ENCODE peak calls at places on chromosome 16, in six cellular contexts. Z, K, X, H, U and A are unnamed samples.

GRCh38 chr16:27995378-27995777 is 68.1 kb downstream of the GSG1L start:
- DNase-seq in Z (peak), K (no peak), X (no peak), H (no peak), U (no peak), A (no peak)

GRCh38 chr16:57388359-57389086 is 16.0 kb upstream of the CCL17 start:
- DNase-seq in Z (no peak), K (no peak), X (no peak), H (no peak), U (no peak), A (no peak)

GRCh38 chr16:87644596-87644995 is 42.3 kb downstream of the JPH3 start:
- DNase-seq in Z (no peak), K (no peak), X (no peak), H (no peak), U (no peak), A (no peak)

GRCh38 chr16:75238132-75238852 is 13.1 kb downstream of the BCAR1 start:
- DNase-seq in Z (no peak), K (peak), X (peak), H (peak), U (peak), A (peak)

GRCh38 chr16:20084624-20085226 is 11.0 kb upstream of the GPR139 start:
- DNase-seq in Z (peak), K (no peak), X (no peak), H (no peak), U (no peak), A (no peak)

GRCh38 chr16:70478912-70479341 is 24.5 kb downstream of the FCSK start:
- DNase-seq in Z (no peak), K (no peak), X (no peak), H (no peak), U (no peak), A (no peak)

GRCh38 chr16:23700509-23700908 is 12.5 kb downstream of the ERN2 start:
- DNase-seq in Z (no peak), K (no peak), X (no peak), H (no peak), U (no peak), A (no peak)

GRCh38 chr16:9523994-9524393 is 432.6 kb downstream of the HAPSTR1 start:
- DNase-seq in Z (no peak), K (no peak), X (no peak), H (no peak), U (no peak), A (no peak)

GRCh38 chr16:86771506-86772230 is 193.3 kb downstream of the FOXL1 start:
- DNase-seq in Z (no peak), K (no peak), X (peak), H (no peak), U (no peak), A (no peak)

GRCh38 chr16:49200223-49200820 is 81.3 kb downstream of the CBLN1 start:
- DNase-seq in Z (no peak), K (no peak), X (no peak), H (no peak), U (no peak), A (peak)

GRCh38 chr16:86625821-86626220 is 47.5 kb downstream of the FOXL1 start:
- DNase-seq in Z (no peak), K (no peak), X (no peak), H (no peak), U (no peak), A (no peak)

GRCh38 chr16:54340531-54340930 is 53.9 kb upstream of the IRX3 start:
- DNase-seq in Z (no peak), K (no peak), X (no peak), H (no peak), U (no peak), A (no peak)

GRCh38 chr16:85566502-85567100 is 46.5 kb upstream of the GSE1 start:
- DNase-seq in Z (no peak), K (no peak), X (no peak), H (no peak), U (no peak), A (no peak)

GRCh38 chr16:23064642-23065041 is 84.6 kb downstream of the USP31 start:
- DNase-seq in Z (peak), K (no peak), X (no peak), H (no peak), U (no peak), A (no peak)

GRCh38 chr16:86495756-86496261 is 14.5 kb upstream of the FOXF1 start:
- DNase-seq in Z (no peak), K (no peak), X (no peak), H (no peak), U (no peak), A (no peak)

GRCh38 chr16:10805362-10805761 is 13.2 kb downstream of the TVP23A start:
- DNase-seq in Z (no peak), K (no peak), X (no peak), H (no peak), U (no peak), A (no peak)

DNA sequence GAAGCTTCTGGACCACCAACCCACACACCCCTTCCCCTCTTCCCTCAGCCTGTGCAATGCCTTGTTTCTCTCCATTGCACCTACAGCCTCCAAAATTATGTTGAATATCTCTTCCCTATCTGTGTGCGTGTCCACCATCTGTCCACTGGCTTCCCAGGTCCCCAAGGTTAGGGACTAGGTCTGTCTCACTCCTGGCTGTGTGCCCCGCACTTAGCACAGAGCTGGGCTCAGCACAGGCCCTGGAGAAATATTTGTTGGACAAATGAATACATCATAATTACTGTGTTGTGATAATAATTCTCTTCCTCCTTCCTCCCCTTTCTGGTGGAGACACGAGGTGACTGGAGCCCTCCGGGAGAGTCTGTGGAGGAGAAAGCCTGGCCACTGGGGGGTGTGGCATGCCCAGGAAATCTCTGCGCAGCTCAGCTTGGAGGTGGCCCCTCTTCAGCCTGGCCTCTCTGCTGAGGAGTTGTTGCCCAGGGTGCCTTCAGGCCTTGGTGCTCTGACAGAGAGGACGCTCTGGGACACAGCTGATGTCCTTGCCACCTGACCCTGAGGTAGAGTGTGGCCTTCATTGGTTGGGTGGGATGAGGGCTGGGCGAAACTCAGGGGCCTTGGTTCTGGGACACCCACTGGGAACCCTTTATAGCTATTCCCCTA is 3.3 kb upstream of the BRD7 start:
- DNase-seq in Z (peak), K (no peak), X (no peak), H (no peak), U (peak), A (no peak)
- TF ChIP-seq CTCF in Z (no peak), K (no peak), X (no peak), H (peak), U (no peak), A (no peak)

GRCh38 chr16:3190949-3191353 is 2.9 kb downstream of the OR1F1 start:
- DNase-seq in Z (no peak), K (no peak), X (no peak), H (no peak), U (no peak), A (no peak)
- H3K4me3 ChIP-seq in Z (no peak), K (no peak), X (no peak), H (no peak), U (no peak), A (no peak)

DNA sequence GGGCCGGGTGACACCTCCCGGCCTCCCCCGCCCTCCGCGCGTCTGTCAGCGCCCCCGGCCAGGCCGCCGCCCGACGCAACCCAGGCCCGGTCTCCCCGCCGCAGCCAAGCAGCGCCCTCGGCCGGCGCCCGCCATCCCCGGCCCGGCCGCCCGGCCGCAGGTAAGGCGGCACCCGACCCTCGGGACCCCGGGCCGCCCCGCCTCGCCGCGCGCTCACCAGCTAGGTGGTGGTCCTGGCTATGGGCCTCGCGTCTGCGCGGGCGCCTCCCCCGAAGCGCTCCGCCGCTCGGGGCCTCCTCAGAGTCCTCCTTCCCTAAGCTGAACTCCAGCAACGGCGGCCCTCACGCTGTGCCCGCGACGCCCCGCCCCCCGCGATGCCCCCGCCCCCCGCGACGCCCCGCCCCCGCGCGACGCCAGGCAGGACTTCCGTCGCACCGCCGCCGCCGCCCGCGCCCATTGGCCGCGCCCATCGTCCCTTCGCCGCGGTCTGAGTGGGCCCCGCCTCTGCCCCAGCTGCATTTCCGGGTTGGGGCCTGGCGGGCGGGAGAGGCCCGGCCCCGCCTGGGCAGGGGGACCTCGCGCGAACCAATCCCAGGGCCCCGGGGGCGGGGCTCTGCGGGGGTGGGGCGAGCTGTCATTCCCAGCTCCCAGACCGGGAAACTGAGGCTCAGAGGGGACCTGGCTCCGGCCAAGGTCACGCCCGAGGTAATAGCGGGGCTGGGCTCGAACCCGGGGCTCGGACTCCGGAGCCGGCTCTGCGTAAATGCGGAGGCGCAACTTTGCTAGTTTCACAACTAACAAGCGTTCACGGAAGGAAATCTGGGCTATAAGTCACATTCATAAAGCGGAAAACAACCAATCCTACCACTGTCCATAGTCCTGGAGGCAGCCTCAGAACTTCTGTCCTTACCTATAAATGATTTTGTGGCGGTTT is 9.0 kb upstream of the KCTD5 start:
- DNase-seq in Z (peak), K (peak), X (peak), H (peak), U (peak), A (peak)
- TF ChIP-seq POLR2A in Z (peak), K (peak), X (peak), H (peak), U (peak), A (no peak)

DNA sequence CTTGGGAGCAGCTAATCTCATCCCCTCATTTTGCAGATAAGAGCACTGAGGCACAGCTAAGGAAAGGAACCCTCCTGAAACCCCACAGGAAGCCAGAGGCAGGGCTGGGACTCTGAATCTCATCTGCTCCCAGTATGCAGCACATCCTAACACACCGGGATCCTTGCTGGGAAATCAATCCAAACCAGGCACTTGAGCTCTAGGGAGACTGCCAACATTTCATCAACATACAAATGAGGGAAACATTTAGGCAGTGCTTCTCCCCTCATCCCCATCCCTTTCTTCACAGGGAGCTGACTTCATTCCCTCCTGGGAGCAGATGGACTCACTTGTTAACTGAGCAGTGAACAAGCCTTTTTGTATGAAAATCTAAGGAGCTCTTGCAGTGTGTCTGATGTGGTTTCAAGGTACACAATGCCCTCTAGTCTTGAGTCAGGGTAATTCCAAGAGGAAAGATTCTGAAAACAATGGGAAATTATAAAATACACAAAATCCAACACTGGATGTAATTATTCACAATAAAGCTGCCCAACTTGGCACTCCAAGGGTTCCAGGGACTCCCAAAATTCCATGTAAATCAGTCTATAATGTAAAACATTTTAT is 96.3 kb downstream of the TMEM114 start:
- DNase-seq in Z (peak), K (no peak), X (no peak), H (no peak), U (no peak), A (no peak)
- TF ChIP-seq CTCF in Z (no peak), K (no peak), X (no peak), H (no peak), U (no peak), A (no peak)

DNA sequence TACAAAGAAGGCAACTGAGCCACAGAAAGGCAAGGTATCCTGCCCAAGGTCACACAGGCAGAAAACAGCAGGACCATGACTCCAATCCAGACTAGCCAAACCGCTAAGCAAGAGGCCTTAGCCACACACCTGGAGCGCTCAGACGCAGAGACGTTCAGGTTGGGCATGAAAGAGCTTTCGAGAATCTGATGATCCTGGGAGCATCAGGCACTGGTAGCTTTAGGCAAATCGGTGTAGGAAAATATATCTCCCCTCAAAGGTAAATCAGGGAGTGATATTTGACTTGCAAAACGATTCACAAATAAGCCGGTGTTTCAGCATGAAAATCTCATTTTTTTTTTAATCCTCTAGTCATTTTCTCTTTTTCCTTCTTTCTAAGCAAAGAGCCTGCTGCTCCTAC is 279.0 kb downstream of the MRTFB start:
- DNase-seq in Z (no peak), K (no peak), X (no peak), H (no peak), U (no peak), A (no peak)
- H3K4me3 ChIP-seq in Z (no peak), K (no peak), X (no peak), H (no peak), U (no peak), A (no peak)

GRCh38 chr16:4315185-4316102 is at the start of gene GLIS2:
- DNase-seq in Z (peak), K (no peak), X (no peak), H (peak), U (peak), A (no peak)
- TF ChIP-seq POLR2A in Z (no peak), K (peak), X (no peak), H (peak), U (peak), A (no peak)

DNA sequence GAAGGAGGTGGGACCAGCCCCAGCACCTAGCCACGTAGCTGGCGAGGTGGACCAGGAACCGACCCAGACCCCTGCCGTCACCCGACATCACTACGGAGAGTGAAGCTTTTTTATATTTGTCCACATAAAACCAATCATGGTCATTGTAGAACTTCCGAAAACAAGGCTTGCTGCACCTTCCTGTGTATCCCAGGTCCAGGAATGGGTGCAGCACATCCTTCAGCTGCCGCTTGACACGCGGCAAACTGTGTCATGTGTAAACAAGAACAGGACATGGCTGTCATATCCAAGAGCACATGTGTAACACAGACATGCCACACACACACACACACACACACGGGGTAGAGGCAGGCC is 1.4 kb downstream of the HBQ1 start:
- DNase-seq in Z (no peak), K (no peak), X (no peak), H (no peak), U (no peak), A (no peak)
- TF ChIP-seq CTCF in Z (no peak), K (no peak), X (no peak), H (no peak), U (no peak), A (no peak)

DNA sequence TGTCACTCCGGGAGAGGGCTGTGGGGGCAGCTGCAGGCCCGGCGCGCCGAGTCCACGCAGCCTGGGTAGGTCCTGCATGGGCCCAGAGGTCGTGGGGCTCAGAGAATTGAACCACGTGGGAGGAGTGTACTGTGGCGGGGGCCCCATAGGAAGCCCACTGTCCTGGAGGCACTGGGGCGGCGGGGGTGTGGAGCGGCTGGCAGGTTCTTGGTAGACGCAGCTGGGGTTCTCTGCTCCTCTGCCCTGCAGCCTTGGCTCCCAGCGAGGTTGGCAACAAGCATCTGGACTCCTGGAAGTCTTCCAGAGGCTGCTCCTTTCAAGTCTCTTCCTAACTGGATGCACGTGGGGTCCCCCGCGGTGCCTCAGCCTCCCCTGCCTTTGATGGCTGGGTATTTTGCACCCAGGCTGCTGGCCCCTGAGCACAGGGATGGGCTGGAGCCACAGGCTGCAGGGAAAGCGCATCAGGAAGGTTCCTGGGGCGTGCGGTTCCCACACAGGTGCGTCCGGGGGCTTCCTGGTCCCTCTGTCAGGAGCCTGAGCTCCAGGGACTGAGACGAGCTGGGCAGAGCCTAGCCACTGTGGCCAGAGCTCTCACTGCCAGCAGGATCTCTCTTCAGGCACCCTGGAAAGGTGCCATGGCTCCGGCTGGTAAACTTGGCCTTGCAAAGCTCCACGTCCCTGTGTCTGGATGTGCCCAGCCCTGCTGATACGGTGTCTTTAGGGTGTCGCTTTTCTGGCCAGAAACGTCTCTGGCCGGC is 9.3 kb downstream of the KCTD5 start:
- DNase-seq in Z (no peak), K (no peak), X (no peak), H (no peak), U (peak), A (no peak)
- H3K4me3 ChIP-seq in Z (no peak), K (no peak), X (no peak), H (no peak), U (no peak), A (no peak)

GRCh38 chr16:31077024-31077423 is 2.8 kb downstream of the ZNF646 start:
- DNase-seq in Z (no peak), K (no peak), X (no peak), H (no peak), U (no peak), A (no peak)

GRCh38 chr16:31076319-31076718 is 2.1 kb downstream of the ZNF646 start:
- DNase-seq in Z (no peak), K (no peak), X (no peak), H (no peak), U (no peak), A (no peak)

GRCh38 chr16:31078597-31079341 is 4.5 kb downstream of the ZNF646 start:
- DNase-seq in Z (peak), K (no peak), X (no peak), H (no peak), U (no peak), A (no peak)

GRCh38 chr16:31079342-31079944 is 5.2 kb downstream of the ZNF646 start:
- DNase-seq in Z (peak), K (no peak), X (no peak), H (no peak), U (no peak), A (no peak)

DNA sequence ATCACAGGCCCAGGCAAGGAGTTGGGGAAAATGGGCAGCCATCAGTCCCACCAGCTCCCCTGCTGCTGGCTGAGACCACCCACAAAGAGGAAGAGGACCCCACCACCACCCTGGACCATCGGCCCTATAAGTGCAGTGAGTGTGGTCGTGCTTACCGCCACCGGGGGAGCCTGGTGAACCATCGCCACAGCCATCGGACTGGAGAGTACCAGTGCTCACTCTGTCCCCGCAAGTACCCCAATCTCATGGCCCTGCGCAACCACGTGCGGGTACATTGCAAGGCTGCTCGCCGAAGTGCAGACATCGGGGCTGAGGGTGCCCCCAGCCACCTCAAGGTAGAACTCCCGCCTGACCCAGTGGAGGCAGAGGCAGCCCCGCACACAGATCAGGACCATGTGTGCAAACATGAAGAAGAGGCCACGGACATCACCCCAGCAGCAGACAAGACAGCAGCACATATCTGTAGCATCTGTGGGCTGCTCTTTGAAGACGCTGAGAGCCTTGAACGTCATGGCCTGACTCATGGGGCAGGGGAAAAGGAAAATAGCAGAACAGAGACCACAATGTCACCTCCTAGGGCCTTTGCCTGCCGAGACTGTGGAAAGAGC is 3.5 kb downstream of the ZNF646 start:
- DNase-seq in Z (no peak), K (no peak), X (no peak), H (no peak), U (no peak), A (no peak)
- TF ChIP-seq POLR2A in Z (no peak), K (no peak), X (no peak), H (no peak), U (no peak), A (no peak)

GRCh38 chr16:2486645-2487516 is 12.0 kb downstream of the TBC1D24 start:
- DNase-seq in Z (peak), K (no peak), X (no peak), H (peak), U (peak), A (peak)
- TF ChIP-seq CTCF in Z (no peak), K (peak), X (peak), H (peak), U (no peak), A (no peak)